ENCODE peak calls at places on chromosomes 16 and 17, in eight cellular contexts. One of them, this sample, is unnamed.

GRCh38 chr17:74862108-74862901 is 2.6 kb upstream of the GRIN2C start:
- DNase-seq in omental fat pad: peak; percentile 48
- DNase-seq in endothelial cell: peak; percentile 83
- DNase-seq in pancreas: peak; percentile 62
- DNase-seq in neural progenitor cell: peak; percentile 93
- DNase-seq in heart right ventricle: peak; percentile 76
- DNase-seq in brain microvascular endothelial cell: peak; percentile 20
- DNase-seq in kidney: no peak
- DNase-seq in this sample: peak; percentile 86

GRCh38 chr17:75047398-75048098 is 523 bp downstream of the KCTD2 start:
- DNase-seq in heart right ventricle: peak; percentile 53
- DNase-seq in neural progenitor cell: peak; percentile 63
- DNase-seq in omental fat pad: no peak
- DNase-seq in brain microvascular endothelial cell: no peak
- DNase-seq in pancreas: peak; percentile 52
- DNase-seq in kidney: peak; percentile 88
- DNase-seq in endothelial cell: peak; percentile 31
- DNase-seq in this sample: peak; percentile 50

GRCh38 chr16:27446721-27447120 is 44.7 kb downstream of the IL21R start:
- DNase-seq in omental fat pad: no peak
- DNase-seq in heart right ventricle: no peak
- DNase-seq in pancreas: no peak
- DNase-seq in kidney: peak; percentile 53
- DNase-seq in neural progenitor cell: no peak
- DNase-seq in brain microvascular endothelial cell: no peak
- DNase-seq in endothelial cell: no peak
- DNase-seq in this sample: no peak

GRCh38 chr17:59791603-59792457 is 84.4 kb downstream of the VMP1 start:
- DNase-seq in endothelial cell: no peak
- DNase-seq in neural progenitor cell: no peak
- DNase-seq in brain microvascular endothelial cell: peak; percentile 87
- DNase-seq in omental fat pad: no peak
- DNase-seq in heart right ventricle: no peak
- DNase-seq in kidney: no peak
- DNase-seq in pancreas: no peak
- DNase-seq in this sample: no peak

GRCh38 chr16:15897834-15898254 is 9.4 kb upstream of the CEP20 start:
- DNase-seq in endothelial cell: no peak
- DNase-seq in kidney: no peak
- DNase-seq in omental fat pad: no peak
- DNase-seq in pancreas: no peak
- DNase-seq in neural progenitor cell: no peak
- DNase-seq in heart right ventricle: no peak
- DNase-seq in brain microvascular endothelial cell: peak; percentile 23
- DNase-seq in this sample: no peak

GRCh38 chr17:5254903-5255521 is 20.4 kb upstream of the SCIMP start:
- DNase-seq in kidney: no peak
- DNase-seq in heart right ventricle: no peak
- DNase-seq in neural progenitor cell: no peak
- DNase-seq in pancreas: no peak
- DNase-seq in omental fat pad: no peak
- DNase-seq in endothelial cell: no peak
- DNase-seq in brain microvascular endothelial cell: no peak
- DNase-seq in this sample: no peak

GRCh38 chr17:41917957-41918391 is 777 bp downstream of the ACLY start:
- DNase-seq in pancreas: peak; percentile 68
- DNase-seq in heart right ventricle: peak; percentile 78
- DNase-seq in brain microvascular endothelial cell: peak; percentile 16
- DNase-seq in neural progenitor cell: peak; percentile 54
- DNase-seq in omental fat pad: no peak
- DNase-seq in kidney: no peak
- DNase-seq in endothelial cell: peak; percentile 34
- DNase-seq in this sample: peak; percentile 77

GRCh38 chr16:73054131-73054496 is 6.2 kb upstream of the ZFHX3 start:
- DNase-seq in pancreas: no peak
- DNase-seq in kidney: no peak
- DNase-seq in neural progenitor cell: no peak
- DNase-seq in heart right ventricle: no peak
- DNase-seq in brain microvascular endothelial cell: no peak
- DNase-seq in omental fat pad: no peak
- DNase-seq in endothelial cell: no peak
- DNase-seq in this sample: no peak

GRCh38 chr16:1471569-1472194 is 3.1 kb downstream of the CLCN7 start:
- DNase-seq in pancreas: no peak
- DNase-seq in heart right ventricle: peak; percentile 4
- DNase-seq in neural progenitor cell: no peak
- DNase-seq in endothelial cell: no peak
- DNase-seq in brain microvascular endothelial cell: no peak
- DNase-seq in omental fat pad: no peak
- DNase-seq in kidney: no peak
- DNase-seq in this sample: no peak

GRCh38 chr16:57474671-57475661 is 11.3 kb downstream of the DOK4 start:
- DNase-seq in endothelial cell: no peak
- DNase-seq in pancreas: no peak
- DNase-seq in heart right ventricle: no peak
- DNase-seq in brain microvascular endothelial cell: no peak
- DNase-seq in neural progenitor cell: no peak
- DNase-seq in kidney: no peak
- DNase-seq in omental fat pad: no peak
- DNase-seq in this sample: no peak

GRCh38 chr17:64005734-64006167 is 7.6 kb downstream of the PRR29 start:
- DNase-seq in omental fat pad: no peak
- DNase-seq in kidney: peak; percentile 80
- DNase-seq in heart right ventricle: no peak
- DNase-seq in endothelial cell: no peak
- DNase-seq in neural progenitor cell: no peak
- DNase-seq in brain microvascular endothelial cell: no peak
- DNase-seq in pancreas: no peak
- DNase-seq in this sample: no peak

GRCh38 chr17:77888242-77889134 is 70.0 kb upstream of the TNRC6C start:
- DNase-seq in kidney: peak; percentile 25
- DNase-seq in brain microvascular endothelial cell: no peak
- DNase-seq in heart right ventricle: no peak
- DNase-seq in endothelial cell: no peak
- DNase-seq in neural progenitor cell: no peak
- DNase-seq in pancreas: no peak
- DNase-seq in omental fat pad: no peak
- DNase-seq in this sample: no peak

GRCh38 chr17:81365148-81365600 is 30.1 kb upstream of the BAHCC1 start:
- DNase-seq in heart right ventricle: no peak
- DNase-seq in brain microvascular endothelial cell: peak; percentile 81
- DNase-seq in omental fat pad: no peak
- DNase-seq in kidney: peak; percentile 84
- DNase-seq in neural progenitor cell: peak; percentile 85
- DNase-seq in pancreas: peak; percentile 78
- DNase-seq in endothelial cell: no peak
- DNase-seq in this sample: no peak

GRCh38 chr16:49542391-49542891 is 168.8 kb downstream of the C16orf78 start:
- DNase-seq in kidney: no peak
- DNase-seq in brain microvascular endothelial cell: no peak
- DNase-seq in endothelial cell: no peak
- DNase-seq in heart right ventricle: no peak
- DNase-seq in omental fat pad: no peak
- DNase-seq in pancreas: no peak
- DNase-seq in neural progenitor cell: no peak
- DNase-seq in this sample: peak; percentile 64

GRCh38 chr17:2853111-2853721 is 57.0 kb downstream of the RAP1GAP2 start:
- DNase-seq in brain microvascular endothelial cell: peak; percentile 30
- DNase-seq in kidney: peak; percentile 86
- DNase-seq in omental fat pad: peak; percentile 30
- DNase-seq in endothelial cell: peak; percentile 33
- DNase-seq in heart right ventricle: peak; percentile 64
- DNase-seq in neural progenitor cell: peak; percentile 72
- DNase-seq in pancreas: peak; percentile 61
- DNase-seq in this sample: peak; percentile 58

GRCh38 chr16:69396187-69397061 is 10.6 kb upstream of the TERF2 start:
- DNase-seq in brain microvascular endothelial cell: peak; percentile 89
- DNase-seq in endothelial cell: peak; percentile 73
- DNase-seq in neural progenitor cell: peak; percentile 92
- DNase-seq in kidney: no peak
- DNase-seq in heart right ventricle: no peak
- DNase-seq in omental fat pad: peak; percentile 66
- DNase-seq in pancreas: peak; percentile 82
- DNase-seq in this sample: peak; percentile 69

GRCh38 chr16:90019543-90020259 is 445 bp upstream of the DBNDD1 start:
- DNase-seq in brain microvascular endothelial cell: peak; percentile 62
- DNase-seq in kidney: no peak
- DNase-seq in endothelial cell: peak; percentile 65
- DNase-seq in omental fat pad: no peak
- DNase-seq in pancreas: peak; percentile 54
- DNase-seq in heart right ventricle: peak; percentile 40
- DNase-seq in neural progenitor cell: peak; percentile 85
- DNase-seq in this sample: peak; percentile 81
- TF ChIP-seq CTCF in brain microvascular endothelial cell: no peak
- TF ChIP-seq CTCF in kidney: peak; percentile 33
- TF ChIP-seq CTCF in endothelial cell: peak; percentile 59
- TF ChIP-seq CTCF in omental fat pad: no peak
- TF ChIP-seq CTCF in pancreas: no peak
- TF ChIP-seq CTCF in heart right ventricle: peak; percentile 32
- TF ChIP-seq CTCF in neural progenitor cell: peak; percentile 51
- TF ChIP-seq CTCF in this sample: peak; percentile 45

DNA sequence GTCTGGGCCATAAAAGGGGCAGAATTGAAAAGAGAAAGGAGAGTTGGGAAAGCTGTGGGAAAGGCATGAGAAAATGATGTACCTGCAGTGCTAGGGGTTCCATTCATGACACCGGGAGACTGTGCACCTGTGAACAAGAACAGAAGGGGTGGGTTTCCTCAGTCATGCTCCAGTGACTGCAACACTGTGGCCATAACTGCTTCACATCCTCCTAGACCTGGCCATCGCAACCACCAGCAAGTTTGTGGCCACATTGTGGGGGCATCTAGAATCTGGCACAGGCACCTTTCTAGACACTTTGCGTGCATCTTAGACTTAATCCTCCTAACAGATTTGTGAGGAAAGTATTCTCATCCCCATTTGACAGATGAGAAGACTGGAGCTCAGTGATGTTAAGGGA is 12.7 kb downstream of the GP2 start:
- DNase-seq in heart right ventricle: no peak
- DNase-seq in omental fat pad: no peak
- DNase-seq in neural progenitor cell: no peak
- DNase-seq in pancreas: peak; percentile 70
- DNase-seq in brain microvascular endothelial cell: no peak
- DNase-seq in kidney: no peak
- DNase-seq in endothelial cell: no peak
- DNase-seq in this sample: no peak
- TF ChIP-seq CTCF in heart right ventricle: no peak
- TF ChIP-seq CTCF in omental fat pad: no peak
- TF ChIP-seq CTCF in neural progenitor cell: no peak
- TF ChIP-seq CTCF in pancreas: no peak
- TF ChIP-seq CTCF in brain microvascular endothelial cell: no peak
- TF ChIP-seq CTCF in kidney: no peak
- TF ChIP-seq CTCF in endothelial cell: no peak
- TF ChIP-seq CTCF in this sample: no peak

GRCh38 chr17:79930786-79931516 is 91.7 kb upstream of the CBX4 start:
- DNase-seq in brain microvascular endothelial cell: no peak
- DNase-seq in pancreas: no peak
- DNase-seq in omental fat pad: no peak
- DNase-seq in endothelial cell: no peak
- DNase-seq in heart right ventricle: no peak
- DNase-seq in kidney: no peak
- DNase-seq in neural progenitor cell: peak; percentile 46
- DNase-seq in this sample: no peak

GRCh38 chr17:79929257-79930076 is 90.2 kb upstream of the CBX4 start:
- DNase-seq in kidney: peak; percentile 74
- DNase-seq in heart right ventricle: no peak
- DNase-seq in neural progenitor cell: peak; percentile 43
- DNase-seq in brain microvascular endothelial cell: no peak
- DNase-seq in omental fat pad: no peak
- DNase-seq in endothelial cell: no peak
- DNase-seq in pancreas: no peak
- DNase-seq in this sample: no peak

GRCh38 chr17:79931517-79932309 is 92.5 kb upstream of the CBX4 start:
- DNase-seq in kidney: no peak
- DNase-seq in brain microvascular endothelial cell: no peak
- DNase-seq in endothelial cell: no peak
- DNase-seq in omental fat pad: no peak
- DNase-seq in pancreas: no peak
- DNase-seq in neural progenitor cell: no peak
- DNase-seq in heart right ventricle: no peak
- DNase-seq in this sample: no peak

GRCh38 chr17:79928502-79929256 is 89.4 kb upstream of the CBX4 start:
- DNase-seq in pancreas: no peak
- DNase-seq in endothelial cell: no peak
- DNase-seq in omental fat pad: no peak
- DNase-seq in heart right ventricle: no peak
- DNase-seq in brain microvascular endothelial cell: no peak
- DNase-seq in kidney: peak; percentile 71
- DNase-seq in neural progenitor cell: no peak
- DNase-seq in this sample: no peak

DNA sequence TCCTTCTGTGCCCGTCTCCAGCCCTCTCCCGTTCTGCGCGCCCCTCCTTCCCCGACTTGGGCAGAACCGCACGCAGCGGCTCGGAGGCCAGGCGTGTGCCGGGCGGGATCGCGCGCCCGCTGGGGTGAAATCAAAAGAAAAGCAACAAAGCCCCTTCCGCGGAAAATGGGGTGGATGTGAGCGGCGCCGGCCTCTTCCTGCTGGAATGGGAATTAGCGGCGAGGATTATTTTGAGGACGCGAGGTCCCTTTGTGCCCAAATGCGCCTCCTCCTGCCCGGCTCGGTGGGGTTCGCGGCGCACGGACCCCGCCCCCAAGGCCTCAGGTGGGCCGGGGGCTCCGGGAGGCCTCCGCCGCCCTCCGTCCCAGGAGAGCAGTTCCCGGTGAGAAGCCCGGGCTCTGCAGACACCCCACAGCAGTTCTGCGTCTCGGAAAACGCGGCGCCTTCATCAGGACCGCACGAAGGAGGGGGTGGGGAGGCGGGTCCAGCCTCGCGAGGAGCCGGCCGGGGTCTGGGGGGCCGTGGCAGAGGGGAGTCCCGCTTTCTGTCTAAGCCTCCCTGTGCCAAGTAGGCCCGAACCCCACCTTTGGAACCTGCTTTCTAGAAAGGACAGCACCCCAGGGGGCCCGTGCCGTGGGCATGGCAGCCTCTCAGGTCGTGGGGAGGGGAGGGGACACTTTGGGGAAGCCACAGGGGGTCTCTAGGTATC is 91.0 kb upstream of the CBX4 start:
- DNase-seq in kidney: no peak
- DNase-seq in neural progenitor cell: peak; percentile 88
- DNase-seq in endothelial cell: no peak
- DNase-seq in brain microvascular endothelial cell: no peak
- DNase-seq in pancreas: no peak
- DNase-seq in heart right ventricle: no peak
- DNase-seq in omental fat pad: no peak
- DNase-seq in this sample: no peak
- TF ChIP-seq CTCF in kidney: no peak
- TF ChIP-seq CTCF in neural progenitor cell: no peak
- TF ChIP-seq CTCF in endothelial cell: no peak
- TF ChIP-seq CTCF in brain microvascular endothelial cell: no peak
- TF ChIP-seq CTCF in pancreas: no peak
- TF ChIP-seq CTCF in heart right ventricle: no peak
- TF ChIP-seq CTCF in omental fat pad: no peak
- TF ChIP-seq CTCF in this sample: no peak

DNA sequence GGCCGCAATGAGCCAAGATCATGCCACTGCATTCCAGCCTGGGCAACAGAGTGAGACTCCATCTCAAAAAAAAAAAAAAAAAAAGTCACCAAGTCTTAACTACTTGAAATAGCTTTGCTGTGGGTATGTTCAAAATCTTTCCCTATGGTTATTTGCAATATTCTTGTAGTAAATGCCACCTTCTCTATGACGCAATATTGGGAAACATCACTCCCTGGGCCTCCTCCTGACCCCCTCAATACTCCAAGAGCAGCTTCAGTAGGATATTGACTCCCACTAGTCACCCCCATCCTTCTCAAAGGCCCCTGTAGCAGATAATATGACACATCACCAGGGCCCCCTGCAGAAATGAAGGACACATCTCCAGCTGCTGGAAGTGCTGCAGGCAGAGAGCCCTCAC is 137.8 kb downstream of the AIPL1 start:
- DNase-seq in brain microvascular endothelial cell: no peak
- DNase-seq in heart right ventricle: no peak
- DNase-seq in kidney: no peak
- DNase-seq in endothelial cell: no peak
- DNase-seq in pancreas: no peak
- DNase-seq in omental fat pad: no peak
- DNase-seq in neural progenitor cell: no peak
- DNase-seq in this sample: no peak
- TF ChIP-seq CTCF in brain microvascular endothelial cell: no peak
- TF ChIP-seq CTCF in heart right ventricle: no peak
- TF ChIP-seq CTCF in kidney: no peak
- TF ChIP-seq CTCF in endothelial cell: no peak
- TF ChIP-seq CTCF in pancreas: no peak
- TF ChIP-seq CTCF in omental fat pad: no peak
- TF ChIP-seq CTCF in neural progenitor cell: no peak
- TF ChIP-seq CTCF in this sample: no peak